ENCODE peak calls at places on chromosomes 13 and 19, in five cellular contexts. One of them, this sample, is unnamed.
A peak's percentile ranks its signal among the peaks of the same experiment; 100 is the strongest.

GRCh38 chr19:4660181-4660791 is 9.9 kb downstream of the MYDGF start:
- DNase-seq in keratinocyte: no peak
- DNase-seq in testis: no peak
- DNase-seq in retinal pigment epithelial cell: no peak
- DNase-seq in astrocyte of the cerebellum: no peak
- DNase-seq in this sample: no peak

GRCh38 chr13:110937511-110938303 is 22.8 kb upstream of the ANKRD10 start:
- DNase-seq in retinal pigment epithelial cell: no peak
- DNase-seq in testis: no peak
- DNase-seq in keratinocyte: no peak
- DNase-seq in astrocyte of the cerebellum: no peak
- DNase-seq in this sample: no peak

GRCh38 chr19:1115646-1116420 is 12.0 kb downstream of the GPX4 start:
- DNase-seq in retinal pigment epithelial cell: no peak
- DNase-seq in testis: no peak
- DNase-seq in astrocyte of the cerebellum: no peak
- DNase-seq in keratinocyte: no peak
- DNase-seq in this sample: no peak

GRCh38 chr13:35889560-35889959 is 241.6 kb downstream of the DCLK1 start:
- DNase-seq in testis: no peak
- DNase-seq in keratinocyte: no peak
- DNase-seq in retinal pigment epithelial cell: no peak
- DNase-seq in astrocyte of the cerebellum: no peak
- DNase-seq in this sample: no peak

GRCh38 chr13:111973186-111974064 is 93.5 kb upstream of the SOX1 start:
- DNase-seq in retinal pigment epithelial cell: no peak
- DNase-seq in keratinocyte: no peak
- DNase-seq in astrocyte of the cerebellum: no peak
- DNase-seq in testis: no peak
- DNase-seq in this sample: no peak

GRCh38 chr19:55704494-55705245 is 29.6 kb downstream of the EPN1 start:
- DNase-seq in astrocyte of the cerebellum: no peak
- DNase-seq in testis: no peak
- DNase-seq in retinal pigment epithelial cell: no peak
- DNase-seq in keratinocyte: no peak
- DNase-seq in this sample: no peak

GRCh38 chr13:103883698-103884097 is 817.5 kb upstream of the SLC10A2 start:
- DNase-seq in keratinocyte: no peak
- DNase-seq in retinal pigment epithelial cell: no peak
- DNase-seq in testis: no peak
- DNase-seq in astrocyte of the cerebellum: no peak
- DNase-seq in this sample: no peak

GRCh38 chr13:99351772-99352171 is 44.6 kb upstream of the GPR183 start:
- DNase-seq in keratinocyte: no peak
- DNase-seq in testis: no peak
- DNase-seq in astrocyte of the cerebellum: no peak
- DNase-seq in retinal pigment epithelial cell: no peak
- DNase-seq in this sample: no peak

GRCh38 chr13:89627991-89628390 is 1719.5 kb upstream of the MIR17HG start:
- DNase-seq in testis: no peak
- DNase-seq in keratinocyte: no peak
- DNase-seq in astrocyte of the cerebellum: no peak
- DNase-seq in retinal pigment epithelial cell: peak; percentile 93
- DNase-seq in this sample: no peak

GRCh38 chr13:32650705-32651311 is 64.6 kb downstream of the PDS5B start:
- DNase-seq in astrocyte of the cerebellum: peak; percentile 63
- DNase-seq in retinal pigment epithelial cell: peak; percentile 37
- DNase-seq in testis: peak; percentile 83
- DNase-seq in keratinocyte: no peak
- DNase-seq in this sample: no peak

GRCh38 chr19:12872941-12873890 is 8.0 kb downstream of the DNASE2 start:
- DNase-seq in keratinocyte: peak; percentile 66
- DNase-seq in testis: peak; percentile 80
- DNase-seq in retinal pigment epithelial cell: no peak
- DNase-seq in astrocyte of the cerebellum: no peak
- DNase-seq in this sample: no peak

GRCh38 chr19:28705008-28705407 is 507.9 kb downstream of the UQCRFS1 start:
- DNase-seq in keratinocyte: peak; percentile 49
- DNase-seq in astrocyte of the cerebellum: peak; percentile 86
- DNase-seq in retinal pigment epithelial cell: peak; percentile 79
- DNase-seq in testis: no peak
- DNase-seq in this sample: peak; percentile 21

GRCh38 chr13:44904982-44905381 is 84.3 kb downstream of the NUFIP1 start:
- DNase-seq in astrocyte of the cerebellum: peak; percentile 97
- DNase-seq in retinal pigment epithelial cell: peak; percentile 95
- DNase-seq in keratinocyte: no peak
- DNase-seq in testis: peak; percentile 75
- DNase-seq in this sample: peak; percentile 90

GRCh38 chr13:34869737-34870136 is 72.3 kb upstream of the NBEA start:
- DNase-seq in testis: no peak
- DNase-seq in keratinocyte: no peak
- DNase-seq in astrocyte of the cerebellum: no peak
- DNase-seq in retinal pigment epithelial cell: no peak
- DNase-seq in this sample: no peak

GRCh38 chr19:48568345-48568886 is 16.4 kb downstream of the SULT2B1 start:
- DNase-seq in keratinocyte: no peak
- DNase-seq in astrocyte of the cerebellum: peak; percentile 68
- DNase-seq in testis: peak; percentile 90
- DNase-seq in retinal pigment epithelial cell: peak; percentile 86
- DNase-seq in this sample: peak; percentile 59

GRCh38 chr19:12838182-12838890 is at the start of gene MAST1:
- DNase-seq in retinal pigment epithelial cell: no peak
- DNase-seq in testis: peak; percentile 45
- DNase-seq in keratinocyte: no peak
- DNase-seq in astrocyte of the cerebellum: no peak
- DNase-seq in this sample: no peak

GRCh38 chr19:15534957-15535864 is 26.9 kb downstream of the CYP4F22 start:
- DNase-seq in keratinocyte: no peak
- DNase-seq in astrocyte of the cerebellum: no peak
- DNase-seq in retinal pigment epithelial cell: no peak
- DNase-seq in testis: no peak
- DNase-seq in this sample: no peak

GRCh38 chr19:45913874-45914830 is at the start of gene NANOS2:
- DNase-seq in keratinocyte: no peak
- DNase-seq in testis: no peak
- DNase-seq in astrocyte of the cerebellum: no peak
- DNase-seq in retinal pigment epithelial cell: no peak
- DNase-seq in this sample: no peak

GRCh38 chr19:42313096-42313839 is at the start of gene TMEM145:
- DNase-seq in astrocyte of the cerebellum: no peak
- DNase-seq in keratinocyte: no peak
- DNase-seq in retinal pigment epithelial cell: no peak
- DNase-seq in testis: peak; percentile 68
- DNase-seq in this sample: no peak

GRCh38 chr13:104954210-104954609 is 1581.3 kb downstream of the EFNB2 start:
- DNase-seq in testis: no peak
- DNase-seq in keratinocyte: no peak
- DNase-seq in retinal pigment epithelial cell: no peak
- DNase-seq in astrocyte of the cerebellum: no peak
- DNase-seq in this sample: no peak

GRCh38 chr19:17762505-17763229 is 11.4 kb downstream of the FCHO1 start:
- DNase-seq in keratinocyte: no peak
- DNase-seq in retinal pigment epithelial cell: no peak
- DNase-seq in astrocyte of the cerebellum: peak; percentile 18
- DNase-seq in testis: peak; percentile 82
- DNase-seq in this sample: no peak

GRCh38 chr13:89967701-89968100 is 1379.8 kb upstream of the MIR17HG start:
- DNase-seq in keratinocyte: no peak
- DNase-seq in astrocyte of the cerebellum: no peak
- DNase-seq in retinal pigment epithelial cell: no peak
- DNase-seq in testis: no peak
- DNase-seq in this sample: no peak

GRCh38 chr19:53365134-53365898 is at the start of gene ZNF525:
- DNase-seq in astrocyte of the cerebellum: peak; percentile 33
- DNase-seq in keratinocyte: peak; percentile 55
- DNase-seq in testis: peak; percentile 94
- DNase-seq in retinal pigment epithelial cell: peak; percentile 39
- DNase-seq in this sample: no peak
- TF ChIP-seq CTCF in astrocyte of the cerebellum: peak; percentile 2
- TF ChIP-seq CTCF in keratinocyte: peak; percentile 11
- TF ChIP-seq CTCF in testis: no peak
- TF ChIP-seq CTCF in retinal pigment epithelial cell: peak; percentile 27
- TF ChIP-seq CTCF in this sample: peak; percentile 16

DNA sequence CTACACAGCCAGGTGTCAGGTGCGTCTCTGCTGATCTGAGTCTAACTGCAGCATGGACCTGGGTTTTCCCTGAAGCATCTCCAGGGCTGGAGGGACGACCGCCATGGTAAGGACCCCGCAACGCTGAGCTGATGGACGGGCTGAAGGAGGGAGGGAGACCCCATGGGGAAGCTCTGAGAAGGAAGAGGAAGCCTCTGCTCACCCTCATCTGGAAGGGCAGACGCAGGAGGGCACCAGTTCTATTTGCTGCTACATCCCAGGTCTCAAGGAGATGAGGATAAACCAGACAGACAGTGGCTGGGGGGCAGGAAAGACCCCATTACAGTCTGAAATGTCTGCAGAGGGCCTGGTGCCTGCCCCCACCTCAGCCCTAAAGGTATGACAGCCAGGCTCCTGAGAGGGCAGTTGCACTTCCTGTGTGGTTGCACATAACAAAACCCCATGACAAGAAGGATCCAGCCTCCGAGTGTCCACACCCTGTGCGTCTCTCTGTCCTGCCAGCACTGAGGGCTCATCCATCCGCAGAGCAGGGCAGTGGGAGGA is at the start of gene LILRA2:
- DNase-seq in astrocyte of the cerebellum: no peak
- DNase-seq in retinal pigment epithelial cell: no peak
- DNase-seq in testis: no peak
- DNase-seq in keratinocyte: no peak
- DNase-seq in this sample: no peak
- H3K4me3 ChIP-seq in astrocyte of the cerebellum: no peak within 1 kb of the TSS
- H3K4me3 ChIP-seq in retinal pigment epithelial cell: no peak within 1 kb of the TSS
- H3K4me3 ChIP-seq in testis: no peak within 1 kb of the TSS
- H3K4me3 ChIP-seq in keratinocyte: no peak within 1 kb of the TSS
- H3K4me3 ChIP-seq in this sample: no peak within 1 kb of the TSS

DNA sequence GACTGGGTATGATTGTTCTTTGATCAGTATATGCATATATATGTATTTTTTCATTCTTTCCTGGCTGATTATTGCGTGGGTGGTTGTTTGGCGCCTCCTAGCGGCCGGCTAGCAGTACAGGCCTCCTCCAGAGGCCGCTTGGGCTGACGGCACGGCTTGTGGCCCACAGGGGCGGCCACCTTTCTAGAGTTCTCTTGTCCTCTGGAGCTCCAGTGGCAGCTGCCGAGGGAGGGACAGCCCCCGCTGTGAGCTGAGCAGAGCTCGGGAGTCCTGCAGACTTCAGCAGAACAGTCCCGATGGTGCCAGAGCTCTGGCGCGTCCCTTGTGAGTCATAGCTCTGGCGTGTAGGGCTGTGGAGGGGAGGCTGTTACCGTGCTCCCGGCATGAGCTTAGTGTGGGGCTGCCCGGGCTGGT is 22.5 kb upstream of the ZNF429 start:
- DNase-seq in astrocyte of the cerebellum: no peak
- DNase-seq in keratinocyte: no peak
- DNase-seq in testis: peak; percentile 67
- DNase-seq in retinal pigment epithelial cell: peak; percentile 14
- DNase-seq in this sample: no peak
- TF ChIP-seq CTCF in astrocyte of the cerebellum: no peak
- TF ChIP-seq CTCF in keratinocyte: no peak
- TF ChIP-seq CTCF in testis: peak; percentile 55
- TF ChIP-seq CTCF in retinal pigment epithelial cell: peak; percentile 53
- TF ChIP-seq CTCF in this sample: no peak

GRCh38 chr19:58355891-58356235 is 2.6 kb upstream of the A1BG start:
- DNase-seq in keratinocyte: no peak
- DNase-seq in testis: no peak
- DNase-seq in astrocyte of the cerebellum: no peak
- DNase-seq in retinal pigment epithelial cell: no peak
- DNase-seq in this sample: no peak
- H3K4me3 ChIP-seq in keratinocyte: no peak overlapping the region
- H3K4me3 ChIP-seq in testis: peak overlapping the region; percentile 26
- H3K4me3 ChIP-seq in astrocyte of the cerebellum: no peak overlapping the region
- H3K4me3 ChIP-seq in retinal pigment epithelial cell: no peak overlapping the region
- H3K4me3 ChIP-seq in this sample: peak overlapping the region; percentile 35

GRCh38 chr13:41942462-41943094 is 18.3 kb downstream of the VWA8 start:
- DNase-seq in keratinocyte: no peak
- DNase-seq in astrocyte of the cerebellum: peak; percentile 29
- DNase-seq in testis: no peak
- DNase-seq in retinal pigment epithelial cell: no peak
- DNase-seq in this sample: peak; percentile 33
- TF ChIP-seq CTCF in keratinocyte: peak; percentile 47
- TF ChIP-seq CTCF in astrocyte of the cerebellum: peak; percentile 56
- TF ChIP-seq CTCF in testis: no peak
- TF ChIP-seq CTCF in retinal pigment epithelial cell: peak; percentile 52
- TF ChIP-seq CTCF in this sample: peak; percentile 55

This sample was measured in AG04450.